ENCODE peak calls at places on chromosomes 16 and 17, in four cellular contexts. R is NCI-H2081, G is type B pancreatic cell, E is fibroblast of pulmonary artery. K is an unnamed sample.

GRCh38 chr17:79852748-79853147 is 13.5 kb upstream of the CBX4 start:
- DNase-seq in R (no peak), G (no peak), E (no peak), K (no peak)

GRCh38 chr17:82383411-82383810 is 11.8 kb downstream of the UTS2R start:
- DNase-seq in R (no peak), G (no peak), E (no peak), K (no peak)

GRCh38 chr16:19411298-19411697 is 6.4 kb upstream of the TMC5 start:
- DNase-seq in R (no peak), G (no peak), E (no peak), K (no peak)

GRCh38 chr16:61413026-61413425 is 623.2 kb downstream of the CDH8 start:
- DNase-seq in R (no peak), G (no peak), E (no peak), K (no peak)

GRCh38 chr16:54829691-54830090 is 101.0 kb upstream of the IRX5 start:
- DNase-seq in R (no peak), G (no peak), E (no peak), K (no peak)

GRCh38 chr16:1909661-1910231 is 8.5 kb downstream of the HS3ST6 start:
- DNase-seq in R (no peak), G (no peak), E (no peak), K (peak; percentile 37)

GRCh38 chr17:57032343-57032742 is 52.7 kb upstream of the AKAP1 start:
- DNase-seq in R (no peak), G (no peak), E (no peak), K (peak; percentile 73)

GRCh38 chr17:12095522-12095921 is 74.8 kb downstream of the MAP2K4 start:
- DNase-seq in R (no peak), G (no peak), E (no peak), K (no peak)

GRCh38 chr17:66281671-66282369 is 20.6 kb upstream of the PRKCA start:
- DNase-seq in R (no peak), G (no peak), E (no peak), K (no peak)

GRCh38 chr16:75263963-75264445 is 12.6 kb upstream of the BCAR1 start:
- DNase-seq in R (no peak), G (peak; percentile 58), E (no peak), K (no peak)

GRCh38 chr17:70166571-70166970 is 2.8 kb upstream of the KCNJ2 start:
- DNase-seq in R (no peak), G (no peak), E (no peak), K (no peak)

GRCh38 chr16:89519881-89520280 is 11.7 kb downstream of the SPG7 start:
- DNase-seq in R (no peak), G (no peak), E (no peak), K (no peak)

GRCh38 chr17:610285-610684 is 104.4 kb downstream of the VPS53 start:
- DNase-seq in R (no peak), G (no peak), E (no peak), K (no peak)

GRCh38 chr17:28744104-28744801 is 442 bp downstream of the TRAF4 start:
- DNase-seq in R (no peak), G (peak; percentile 89), E (peak; percentile 53), K (no peak)

GRCh38 chr16:79628501-79628975 is 28.0 kb upstream of the MAF start:
- DNase-seq in R (no peak), G (no peak), E (peak; percentile 7), K (no peak)

GRCh38 chr17:30376621-30377452 is 1.9 kb upstream of the CPD start:
- DNase-seq in R (peak; percentile 6), G (no peak), E (peak; percentile 93), K (peak; percentile 75)

GRCh38 chr17:40017422-40018080 is 2.3 kb downstream of the CSF3 start:
- DNase-seq in R (no peak), G (no peak), E (peak; percentile 18), K (peak; percentile 80)